ENCODE peak calls at places on chromosomes 5 and 9, in five cellular contexts. G is prostate gland, Y is body of pancreas, V is lung, H is astrocyte. Q is an unnamed sample.

GRCh38 chr9:4923141-4923540 is 61.9 kb upstream of the JAK2 start:
- DNase-seq in H (no peak), Y (no peak), G (no peak), V (no peak), Q (no peak)

GRCh38 chr9:137480686-137481683 is 21.9 kb upstream of the NSMF start:
- DNase-seq in Y (no peak), V (no peak), H (no peak), G (no peak), Q (no peak)

GRCh38 chr9:2859776-2860379 is 16.0 kb upstream of the PUM3 start:
- DNase-seq in G (peak; percentile 30), V (peak; percentile 59), Y (peak; percentile 72), H (peak; percentile 38), Q (peak; percentile 55)

GRCh38 chr5:151630088-151630487 is 39.0 kb upstream of the FAT2 start:
- DNase-seq in G (no peak), H (no peak), Y (no peak), V (no peak), Q (no peak)

GRCh38 chr5:40428129-40428528 is 251.6 kb upstream of the PTGER4 start:
- DNase-seq in Y (no peak), H (peak; percentile 18), V (no peak), G (no peak), Q (peak; percentile 90)

GRCh38 chr9:6224393-6225154 is 9.0 kb downstream of the IL33 start:
- DNase-seq in V (no peak), H (no peak), Y (no peak), G (no peak), Q (no peak)

GRCh38 chr9:81724242-81724889 is 35.0 kb upstream of the TLE1 start:
- DNase-seq in Y (no peak), G (no peak), V (no peak), H (peak; percentile 25), Q (peak; percentile 7)

GRCh38 chr5:68229416-68229815 is 13.9 kb downstream of the PIK3R1 start:
- DNase-seq in V (no peak), Y (no peak), G (no peak), H (no peak), Q (no peak)

GRCh38 chr9:106287108-106287631 is 575.8 kb upstream of the ZNF462 start:
- DNase-seq in G (no peak), V (no peak), H (no peak), Y (no peak), Q (no peak)

GRCh38 chr5:88667187-88668141 is 215.5 kb downstream of the MEF2C start:
- DNase-seq in Y (no peak), H (no peak), G (no peak), V (no peak), Q (no peak)

GRCh38 chr5:172792693-172793570 is 21.9 kb upstream of the DUSP1 start:
- DNase-seq in H (no peak), G (no peak), V (no peak), Y (no peak), Q (no peak)

GRCh38 chr5:67528953-67529352 is 332.4 kb upstream of the CD180 start:
- DNase-seq in Y (no peak), H (no peak), G (no peak), V (no peak), Q (no peak)

GRCh38 chr5:32639943-32640342 is 54.6 kb downstream of the SUB1 start:
- DNase-seq in H (peak; percentile 26), G (no peak), Y (no peak), V (no peak), Q (no peak)

GRCh38 chr5:54471398-54471797 is 15.9 kb downstream of the HSPB3 start:
- DNase-seq in H (no peak), G (no peak), V (no peak), Y (no peak), Q (no peak)

GRCh38 chr5:54469655-54470054 is 14.2 kb downstream of the HSPB3 start:
- DNase-seq in Y (no peak), V (no peak), G (no peak), H (no peak), Q (no peak)

GRCh38 chr5:54470191-54470590 is 14.7 kb downstream of the HSPB3 start:
- DNase-seq in H (peak; percentile 44), V (no peak), G (no peak), Y (no peak), Q (no peak)

DNA sequence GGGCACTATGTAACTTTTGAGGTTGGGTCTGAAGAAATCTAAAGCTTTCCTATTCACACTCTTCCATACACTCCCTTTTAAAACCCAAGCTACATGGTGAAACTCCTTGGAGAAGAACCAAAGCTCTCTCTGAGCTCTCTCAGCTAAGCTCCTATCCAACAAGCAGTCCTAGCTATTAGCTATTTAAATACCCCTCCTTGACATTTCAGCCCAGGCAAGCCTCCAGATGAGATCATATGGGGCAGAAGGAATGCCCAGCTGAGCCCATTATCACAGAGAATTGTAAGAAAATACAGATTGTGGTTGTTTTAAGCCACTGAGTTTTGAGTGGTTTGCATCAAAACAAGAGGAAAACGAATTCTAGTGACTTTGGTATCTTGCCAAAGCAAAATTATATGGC is 15.2 kb downstream of the HSPB3 start:
- DNase-seq in H (peak; percentile 65), V (no peak), G (no peak), Y (no peak), Q (peak; percentile 60)
- H3K4me3 ChIP-seq in H (peak overlapping the region; percentile 18), V (no peak overlapping the region), G (no peak overlapping the region), Y (no peak overlapping the region), Q (no peak overlapping the region)

GRCh38 chr9:135990468-135991429 is 29.6 kb upstream of the UBAC1 start:
- DNase-seq in Y (no peak), V (peak; percentile 57), H (peak; percentile 48), G (no peak), Q (no peak)
- H3K4me3 ChIP-seq in Y (no peak overlapping the region), V (no peak overlapping the region), H (no peak overlapping the region), G (no peak overlapping the region), Q (no peak overlapping the region)

DNA sequence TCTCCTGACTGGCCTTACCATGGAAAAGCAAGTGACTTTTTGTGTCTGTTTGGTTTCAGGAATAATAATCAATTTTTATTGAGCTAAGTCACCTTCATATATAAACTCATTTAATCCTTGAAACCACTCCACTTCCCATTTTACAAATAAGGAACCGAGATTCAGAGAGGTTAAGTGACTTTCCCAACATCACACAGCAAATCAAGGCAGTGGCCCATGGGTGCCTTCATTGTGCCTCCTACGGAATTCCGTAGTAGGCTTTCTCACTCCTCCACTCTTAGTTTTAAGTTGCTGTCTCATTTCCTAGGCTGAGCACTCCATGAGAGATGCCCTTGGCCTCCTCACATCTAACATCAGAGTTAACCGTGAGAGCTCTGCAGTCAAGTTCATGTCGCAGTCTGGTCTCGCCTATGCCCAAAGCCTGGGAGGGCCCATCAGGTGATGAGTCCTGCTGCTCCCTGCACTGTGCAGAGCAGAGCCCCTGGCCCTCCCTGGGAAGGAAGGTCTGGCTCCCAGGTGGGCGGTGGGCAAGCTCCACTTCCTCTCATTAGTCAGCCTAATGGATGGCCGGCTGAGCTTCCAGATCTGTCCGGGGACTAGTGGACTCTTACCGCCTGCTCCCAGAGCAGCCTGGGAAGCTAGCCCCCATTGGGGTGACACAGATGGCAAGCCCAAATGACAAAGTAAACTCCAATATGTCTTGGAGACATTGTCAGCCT is 123.3 kb downstream of the MVB12B start:
- DNase-seq in H (no peak), V (no peak), Y (no peak), G (no peak), Q (no peak)
- H3K4me3 ChIP-seq in H (no peak overlapping the region), V (no peak overlapping the region), Y (no peak overlapping the region), G (no peak overlapping the region), Q (no peak overlapping the region)

GRCh38 chr5:102815084-102815483 is 60.0 kb downstream of the PAM start:
- DNase-seq in H (no peak), V (no peak), G (no peak), Y (no peak), Q (no peak)
- H3K4me3 ChIP-seq in H (no peak overlapping the region), V (no peak overlapping the region), G (no peak overlapping the region), Y (no peak overlapping the region), Q (no peak overlapping the region)

DNA sequence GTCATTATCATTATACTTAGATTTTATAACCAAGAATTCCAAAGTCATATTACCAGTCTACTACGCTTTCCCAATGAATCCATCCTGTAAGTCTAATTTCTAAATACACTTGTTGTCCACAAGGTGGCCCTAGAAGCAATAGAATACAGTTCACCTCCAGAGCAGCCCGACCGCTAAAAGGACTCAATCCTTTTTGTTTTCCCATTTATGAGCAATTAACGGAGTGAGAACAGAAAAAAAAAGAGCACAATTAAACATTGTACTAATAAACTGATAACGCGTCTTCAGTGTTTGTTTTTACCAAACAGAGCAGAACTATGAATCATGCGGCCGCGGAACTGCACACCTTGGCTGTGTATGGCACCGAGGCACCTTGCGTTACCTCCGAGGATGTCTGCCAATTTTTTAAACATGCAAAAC is 160.7 kb upstream of the DAPK1 start:
- DNase-seq in V (no peak), H (peak; percentile 68), Y (peak; percentile 60), G (peak; percentile 31), Q (peak; percentile 42)
- H3K4me3 ChIP-seq in V (no peak overlapping the region), H (peak overlapping the region; percentile 53), Y (no peak overlapping the region), G (peak overlapping the region; percentile 17), Q (peak overlapping the region; percentile 35)

DNA sequence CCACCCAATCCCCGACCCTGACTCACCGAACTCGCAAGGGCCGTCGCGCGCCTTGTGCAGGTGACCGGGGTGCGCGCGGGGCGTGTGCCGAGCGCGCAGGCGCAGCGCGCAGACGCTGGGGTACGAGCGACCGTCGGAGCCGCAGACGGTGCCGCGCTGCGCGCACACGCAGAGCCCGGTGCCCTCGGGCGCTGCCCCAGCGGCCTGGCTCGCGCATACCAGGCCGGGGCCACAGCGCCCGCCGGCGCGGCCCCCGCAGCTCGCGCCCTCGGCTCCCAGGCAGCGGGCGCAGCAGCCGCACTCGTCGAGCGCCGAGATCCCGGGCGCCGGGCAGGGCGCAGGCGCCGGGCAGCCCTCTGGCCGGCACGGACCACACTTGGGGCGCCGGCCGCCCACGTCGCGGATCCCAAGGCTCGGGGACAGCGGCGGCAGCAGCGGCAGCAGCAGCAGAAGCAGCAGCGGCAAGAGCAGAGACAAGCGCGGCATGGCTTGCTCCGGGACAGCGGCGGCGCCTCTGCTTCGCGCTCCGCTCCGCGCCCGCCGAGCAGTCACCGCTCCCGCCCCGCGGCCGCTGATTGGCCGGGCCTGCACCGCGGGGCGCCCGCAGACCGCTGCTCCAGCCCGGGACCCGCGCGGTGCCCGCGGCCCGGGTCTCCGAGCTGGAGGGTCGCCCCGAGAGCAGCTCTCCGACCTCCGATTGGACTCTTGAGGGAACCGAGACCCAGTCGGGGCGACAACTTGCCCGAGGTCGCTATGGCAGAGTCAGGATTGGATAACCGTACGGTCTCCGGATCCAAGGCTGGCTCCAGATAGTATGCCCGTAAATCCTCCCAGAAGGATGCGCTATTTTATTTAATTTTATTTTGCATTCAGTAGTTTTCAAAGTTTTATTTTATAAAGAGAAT is at the start of gene IGFBPL1:
- DNase-seq in G (no peak), V (no peak), H (no peak), Y (no peak), Q (no peak)
- H3K4me3 ChIP-seq in G (peak within 1 kb of the TSS; percentile 33), V (peak within 1 kb of the TSS; percentile 15), H (peak within 1 kb of the TSS; percentile 46), Y (no peak within 1 kb of the TSS), Q (peak within 1 kb of the TSS; percentile 27)